ENCODE peak calls at places on chromosomes 6 and 20, in seven cellular contexts. One of them, this sample, is unnamed.

GRCh38 chr20:62813588-62813987 is 3.3 kb upstream of the COL9A3 start:
- DNase-seq in natural killer cell treated with Interleukin-12 subunit alpha and Interleukin-12 subunit beta and Interleukin-15 and Interleukin-18, amount 100 ng/mL, for 72 hours: no peak
- DNase-seq in GM03348: no peak
- DNase-seq in PC-9: no peak
- DNase-seq in stimulated activated CD8-positive, alpha-beta memory T cell treated with anti-CD3 and anti-CD28 coated beads, Interleukin-4, amount 100 ng/mL, for 24 hours: no peak
- DNase-seq in right cardiac atrium: no peak
- DNase-seq in stimulated activated CD4-positive, alpha-beta T cell treated with anti-CD3 and anti-CD28 coated beads, TNF-alpha, amount 100 ng/mL, for 4 hours: no peak
- DNase-seq in this sample: no peak

GRCh38 chr20:4244700-4245485 is 229.5 kb upstream of the RNF24 start:
- DNase-seq in natural killer cell treated with Interleukin-12 subunit alpha and Interleukin-12 subunit beta and Interleukin-15 and Interleukin-18, amount 100 ng/mL, for 72 hours: no peak
- DNase-seq in PC-9: no peak
- DNase-seq in GM03348: no peak
- DNase-seq in stimulated activated CD4-positive, alpha-beta T cell treated with anti-CD3 and anti-CD28 coated beads, TNF-alpha, amount 100 ng/mL, for 4 hours: no peak
- DNase-seq in right cardiac atrium: no peak
- DNase-seq in stimulated activated CD8-positive, alpha-beta memory T cell treated with anti-CD3 and anti-CD28 coated beads, Interleukin-4, amount 100 ng/mL, for 24 hours: no peak
- DNase-seq in this sample: peak; percentile 29

GRCh38 chr20:846894-847278 is 13.4 kb downstream of the FAM110A start:
- DNase-seq in GM03348: no peak
- DNase-seq in natural killer cell treated with Interleukin-12 subunit alpha and Interleukin-12 subunit beta and Interleukin-15 and Interleukin-18, amount 100 ng/mL, for 72 hours: no peak
- DNase-seq in right cardiac atrium: peak; percentile 65
- DNase-seq in stimulated activated CD8-positive, alpha-beta memory T cell treated with anti-CD3 and anti-CD28 coated beads, Interleukin-4, amount 100 ng/mL, for 24 hours: peak; percentile 37
- DNase-seq in PC-9: no peak
- DNase-seq in stimulated activated CD4-positive, alpha-beta T cell treated with anti-CD3 and anti-CD28 coated beads, TNF-alpha, amount 100 ng/mL, for 4 hours: peak; percentile 26
- DNase-seq in this sample: no peak

GRCh38 chr6:3427740-3428085 is 29.1 kb downstream of the SLC22A23 start:
- DNase-seq in stimulated activated CD4-positive, alpha-beta T cell treated with anti-CD3 and anti-CD28 coated beads, TNF-alpha, amount 100 ng/mL, for 4 hours: no peak
- DNase-seq in GM03348: peak; percentile 62
- DNase-seq in natural killer cell treated with Interleukin-12 subunit alpha and Interleukin-12 subunit beta and Interleukin-15 and Interleukin-18, amount 100 ng/mL, for 72 hours: no peak
- DNase-seq in right cardiac atrium: peak; percentile 73
- DNase-seq in PC-9: no peak
- DNase-seq in stimulated activated CD8-positive, alpha-beta memory T cell treated with anti-CD3 and anti-CD28 coated beads, Interleukin-4, amount 100 ng/mL, for 24 hours: no peak
- DNase-seq in this sample: peak; percentile 91

GRCh38 chr6:65708162-65708561 is 1.1 kb upstream of the EYS start:
- DNase-seq in stimulated activated CD4-positive, alpha-beta T cell treated with anti-CD3 and anti-CD28 coated beads, TNF-alpha, amount 100 ng/mL, for 4 hours: no peak
- DNase-seq in right cardiac atrium: no peak
- DNase-seq in GM03348: no peak
- DNase-seq in stimulated activated CD8-positive, alpha-beta memory T cell treated with anti-CD3 and anti-CD28 coated beads, Interleukin-4, amount 100 ng/mL, for 24 hours: no peak
- DNase-seq in natural killer cell treated with Interleukin-12 subunit alpha and Interleukin-12 subunit beta and Interleukin-15 and Interleukin-18, amount 100 ng/mL, for 72 hours: no peak
- DNase-seq in PC-9: no peak
- DNase-seq in this sample: no peak

GRCh38 chr6:109527989-109528388 is 45.0 kb upstream of the ZBTB24 start:
- DNase-seq in right cardiac atrium: no peak
- DNase-seq in GM03348: no peak
- DNase-seq in stimulated activated CD4-positive, alpha-beta T cell treated with anti-CD3 and anti-CD28 coated beads, TNF-alpha, amount 100 ng/mL, for 4 hours: no peak
- DNase-seq in natural killer cell treated with Interleukin-12 subunit alpha and Interleukin-12 subunit beta and Interleukin-15 and Interleukin-18, amount 100 ng/mL, for 72 hours: no peak
- DNase-seq in stimulated activated CD8-positive, alpha-beta memory T cell treated with anti-CD3 and anti-CD28 coated beads, Interleukin-4, amount 100 ng/mL, for 24 hours: no peak
- DNase-seq in PC-9: no peak
- DNase-seq in this sample: no peak

GRCh38 chr6:67933278-67933677 is 701.8 kb upstream of the ADGRB3 start:
- DNase-seq in stimulated activated CD8-positive, alpha-beta memory T cell treated with anti-CD3 and anti-CD28 coated beads, Interleukin-4, amount 100 ng/mL, for 24 hours: no peak
- DNase-seq in right cardiac atrium: no peak
- DNase-seq in natural killer cell treated with Interleukin-12 subunit alpha and Interleukin-12 subunit beta and Interleukin-15 and Interleukin-18, amount 100 ng/mL, for 72 hours: no peak
- DNase-seq in stimulated activated CD4-positive, alpha-beta T cell treated with anti-CD3 and anti-CD28 coated beads, TNF-alpha, amount 100 ng/mL, for 4 hours: no peak
- DNase-seq in PC-9: no peak
- DNase-seq in GM03348: no peak
- DNase-seq in this sample: no peak

GRCh38 chr20:10337291-10337690 is 96.7 kb downstream of the MKKS start:
- DNase-seq in natural killer cell treated with Interleukin-12 subunit alpha and Interleukin-12 subunit beta and Interleukin-15 and Interleukin-18, amount 100 ng/mL, for 72 hours: no peak
- DNase-seq in stimulated activated CD4-positive, alpha-beta T cell treated with anti-CD3 and anti-CD28 coated beads, TNF-alpha, amount 100 ng/mL, for 4 hours: no peak
- DNase-seq in right cardiac atrium: no peak
- DNase-seq in stimulated activated CD8-positive, alpha-beta memory T cell treated with anti-CD3 and anti-CD28 coated beads, Interleukin-4, amount 100 ng/mL, for 24 hours: no peak
- DNase-seq in GM03348: no peak
- DNase-seq in PC-9: no peak
- DNase-seq in this sample: no peak

GRCh38 chr6:165939601-165940290 is 227.9 kb downstream of the TBXT start:
- DNase-seq in GM03348: no peak
- DNase-seq in natural killer cell treated with Interleukin-12 subunit alpha and Interleukin-12 subunit beta and Interleukin-15 and Interleukin-18, amount 100 ng/mL, for 72 hours: no peak
- DNase-seq in right cardiac atrium: no peak
- DNase-seq in stimulated activated CD8-positive, alpha-beta memory T cell treated with anti-CD3 and anti-CD28 coated beads, Interleukin-4, amount 100 ng/mL, for 24 hours: no peak
- DNase-seq in stimulated activated CD4-positive, alpha-beta T cell treated with anti-CD3 and anti-CD28 coated beads, TNF-alpha, amount 100 ng/mL, for 4 hours: no peak
- DNase-seq in PC-9: no peak
- DNase-seq in this sample: no peak

GRCh38 chr20:17875106-17875980 is 93.3 kb downstream of the SNX5 start:
- DNase-seq in stimulated activated CD8-positive, alpha-beta memory T cell treated with anti-CD3 and anti-CD28 coated beads, Interleukin-4, amount 100 ng/mL, for 24 hours: no peak
- DNase-seq in natural killer cell treated with Interleukin-12 subunit alpha and Interleukin-12 subunit beta and Interleukin-15 and Interleukin-18, amount 100 ng/mL, for 72 hours: no peak
- DNase-seq in PC-9: no peak
- DNase-seq in right cardiac atrium: peak; percentile 87
- DNase-seq in stimulated activated CD4-positive, alpha-beta T cell treated with anti-CD3 and anti-CD28 coated beads, TNF-alpha, amount 100 ng/mL, for 4 hours: no peak
- DNase-seq in GM03348: peak; percentile 66
- DNase-seq in this sample: peak; percentile 96

GRCh38 chr6:36791085-36791484 is 48.2 kb downstream of the CPNE5 start:
- DNase-seq in PC-9: no peak
- DNase-seq in stimulated activated CD4-positive, alpha-beta T cell treated with anti-CD3 and anti-CD28 coated beads, TNF-alpha, amount 100 ng/mL, for 4 hours: no peak
- DNase-seq in GM03348: no peak
- DNase-seq in stimulated activated CD8-positive, alpha-beta memory T cell treated with anti-CD3 and anti-CD28 coated beads, Interleukin-4, amount 100 ng/mL, for 24 hours: no peak
- DNase-seq in right cardiac atrium: peak; percentile 7
- DNase-seq in natural killer cell treated with Interleukin-12 subunit alpha and Interleukin-12 subunit beta and Interleukin-15 and Interleukin-18, amount 100 ng/mL, for 72 hours: no peak
- DNase-seq in this sample: no peak

GRCh38 chr20:40506567-40506966 is 182.5 kb downstream of the MAFB start:
- DNase-seq in natural killer cell treated with Interleukin-12 subunit alpha and Interleukin-12 subunit beta and Interleukin-15 and Interleukin-18, amount 100 ng/mL, for 72 hours: peak; percentile 91
- DNase-seq in stimulated activated CD8-positive, alpha-beta memory T cell treated with anti-CD3 and anti-CD28 coated beads, Interleukin-4, amount 100 ng/mL, for 24 hours: peak; percentile 2
- DNase-seq in PC-9: peak; percentile 74
- DNase-seq in GM03348: peak; percentile 96
- DNase-seq in right cardiac atrium: peak; percentile 92
- DNase-seq in stimulated activated CD4-positive, alpha-beta T cell treated with anti-CD3 and anti-CD28 coated beads, TNF-alpha, amount 100 ng/mL, for 4 hours: no peak
- DNase-seq in this sample: peak; percentile 90

GRCh38 chr20:59258103-59258705 is 42.2 kb upstream of the EDN3 start:
- DNase-seq in stimulated activated CD8-positive, alpha-beta memory T cell treated with anti-CD3 and anti-CD28 coated beads, Interleukin-4, amount 100 ng/mL, for 24 hours: no peak
- DNase-seq in stimulated activated CD4-positive, alpha-beta T cell treated with anti-CD3 and anti-CD28 coated beads, TNF-alpha, amount 100 ng/mL, for 4 hours: no peak
- DNase-seq in GM03348: no peak
- DNase-seq in right cardiac atrium: no peak
- DNase-seq in natural killer cell treated with Interleukin-12 subunit alpha and Interleukin-12 subunit beta and Interleukin-15 and Interleukin-18, amount 100 ng/mL, for 72 hours: no peak
- DNase-seq in PC-9: no peak
- DNase-seq in this sample: no peak

GRCh38 chr20:46255440-46256104 is 52.7 kb downstream of the CDH22 start:
- DNase-seq in natural killer cell treated with Interleukin-12 subunit alpha and Interleukin-12 subunit beta and Interleukin-15 and Interleukin-18, amount 100 ng/mL, for 72 hours: no peak
- DNase-seq in PC-9: peak; percentile 66
- DNase-seq in GM03348: no peak
- DNase-seq in stimulated activated CD4-positive, alpha-beta T cell treated with anti-CD3 and anti-CD28 coated beads, TNF-alpha, amount 100 ng/mL, for 4 hours: no peak
- DNase-seq in stimulated activated CD8-positive, alpha-beta memory T cell treated with anti-CD3 and anti-CD28 coated beads, Interleukin-4, amount 100 ng/mL, for 24 hours: no peak
- DNase-seq in right cardiac atrium: peak; percentile 89
- DNase-seq in this sample: peak; percentile 86

GRCh38 chr6:37020426-37021211 is 15.2 kb downstream of the FGD2 start:
- DNase-seq in PC-9: peak; percentile 12
- DNase-seq in right cardiac atrium: peak; percentile 27
- DNase-seq in GM03348: no peak
- DNase-seq in stimulated activated CD4-positive, alpha-beta T cell treated with anti-CD3 and anti-CD28 coated beads, TNF-alpha, amount 100 ng/mL, for 4 hours: no peak
- DNase-seq in natural killer cell treated with Interleukin-12 subunit alpha and Interleukin-12 subunit beta and Interleukin-15 and Interleukin-18, amount 100 ng/mL, for 72 hours: no peak
- DNase-seq in stimulated activated CD8-positive, alpha-beta memory T cell treated with anti-CD3 and anti-CD28 coated beads, Interleukin-4, amount 100 ng/mL, for 24 hours: no peak
- DNase-seq in this sample: no peak